ENCODE peak calls at places on chromosome 11, in nine cellular contexts. One of them, this sample, is unnamed.

GRCh38 chr11:10984250-10984649 is 126.4 kb upstream of the ZBED5 start:
- DNase-seq in H9: peak
- DNase-seq in HTR-8/SVneo: no peak
- DNase-seq in endothelial cell: no peak
- DNase-seq in DMS153: no peak
- DNase-seq in activated CD4-positive, CD25-positive, alpha-beta regulatory T cell treated with anti-CD3 and anti-CD28 coated beads, Interleukin-2, amount 50 U/mL, for 16 hours: no peak
- DNase-seq in tibial nerve: no peak
- DNase-seq in COR-L47: no peak
- DNase-seq in H7: peak
- DNase-seq in this sample: no peak

GRCh38 chr11:70471254-70471653 is 72.9 kb downstream of the CTTN start:
- DNase-seq in H9: peak
- DNase-seq in HTR-8/SVneo: peak
- DNase-seq in endothelial cell: peak
- DNase-seq in DMS153: no peak
- DNase-seq in activated CD4-positive, CD25-positive, alpha-beta regulatory T cell treated with anti-CD3 and anti-CD28 coated beads, Interleukin-2, amount 50 U/mL, for 16 hours: no peak
- DNase-seq in tibial nerve: no peak
- DNase-seq in COR-L47: no peak
- DNase-seq in H7: peak
- DNase-seq in this sample: peak

GRCh38 chr11:69292221-69292648 is 1.7 kb upstream of the MYEOV start:
- DNase-seq in H9: peak
- DNase-seq in HTR-8/SVneo: no peak
- DNase-seq in endothelial cell: peak
- DNase-seq in DMS153: no peak
- DNase-seq in activated CD4-positive, CD25-positive, alpha-beta regulatory T cell treated with anti-CD3 and anti-CD28 coated beads, Interleukin-2, amount 50 U/mL, for 16 hours: no peak
- DNase-seq in tibial nerve: no peak
- DNase-seq in COR-L47: no peak
- DNase-seq in H7: peak
- DNase-seq in this sample: peak

GRCh38 chr11:100562102-100562501 is 125.0 kb upstream of the ARHGAP42 start:
- DNase-seq in H9: no peak
- DNase-seq in HTR-8/SVneo: peak
- DNase-seq in endothelial cell: no peak
- DNase-seq in DMS153: no peak
- DNase-seq in activated CD4-positive, CD25-positive, alpha-beta regulatory T cell treated with anti-CD3 and anti-CD28 coated beads, Interleukin-2, amount 50 U/mL, for 16 hours: no peak
- DNase-seq in tibial nerve: no peak
- DNase-seq in COR-L47: no peak
- DNase-seq in H7: no peak
- DNase-seq in this sample: no peak

GRCh38 chr11:92300871-92301270 is 76.3 kb downstream of the FAT3 start:
- DNase-seq in H9: no peak
- DNase-seq in HTR-8/SVneo: no peak
- DNase-seq in endothelial cell: no peak
- DNase-seq in DMS153: no peak
- DNase-seq in activated CD4-positive, CD25-positive, alpha-beta regulatory T cell treated with anti-CD3 and anti-CD28 coated beads, Interleukin-2, amount 50 U/mL, for 16 hours: no peak
- DNase-seq in tibial nerve: no peak
- DNase-seq in COR-L47: no peak
- DNase-seq in H7: no peak
- DNase-seq in this sample: no peak

GRCh38 chr11:96111308-96111707 is 187.4 kb upstream of the MTMR2 start:
- DNase-seq in H9: no peak
- DNase-seq in HTR-8/SVneo: no peak
- DNase-seq in endothelial cell: no peak
- DNase-seq in DMS153: no peak
- DNase-seq in activated CD4-positive, CD25-positive, alpha-beta regulatory T cell treated with anti-CD3 and anti-CD28 coated beads, Interleukin-2, amount 50 U/mL, for 16 hours: no peak
- DNase-seq in tibial nerve: no peak
- DNase-seq in COR-L47: no peak
- DNase-seq in H7: no peak
- DNase-seq in this sample: no peak

GRCh38 chr11:35077709-35078695 is 61.0 kb upstream of the CD44 start:
- DNase-seq in H9: no peak
- DNase-seq in HTR-8/SVneo: peak
- DNase-seq in endothelial cell: no peak
- DNase-seq in DMS153: no peak
- DNase-seq in activated CD4-positive, CD25-positive, alpha-beta regulatory T cell treated with anti-CD3 and anti-CD28 coated beads, Interleukin-2, amount 50 U/mL, for 16 hours: peak
- DNase-seq in tibial nerve: no peak
- DNase-seq in COR-L47: no peak
- DNase-seq in H7: no peak
- DNase-seq in this sample: no peak

GRCh38 chr11:70161043-70161625 is 42.0 kb upstream of the FADD start:
- DNase-seq in H9: no peak
- DNase-seq in HTR-8/SVneo: no peak
- DNase-seq in endothelial cell: no peak
- DNase-seq in DMS153: no peak
- DNase-seq in activated CD4-positive, CD25-positive, alpha-beta regulatory T cell treated with anti-CD3 and anti-CD28 coated beads, Interleukin-2, amount 50 U/mL, for 16 hours: no peak
- DNase-seq in tibial nerve: no peak
- DNase-seq in COR-L47: no peak
- DNase-seq in H7: no peak
- DNase-seq in this sample: no peak

GRCh38 chr11:126938718-126939117 is 61.9 kb downstream of the KIRREL3 start:
- DNase-seq in H9: no peak
- DNase-seq in HTR-8/SVneo: no peak
- DNase-seq in endothelial cell: no peak
- DNase-seq in DMS153: no peak
- DNase-seq in activated CD4-positive, CD25-positive, alpha-beta regulatory T cell treated with anti-CD3 and anti-CD28 coated beads, Interleukin-2, amount 50 U/mL, for 16 hours: no peak
- DNase-seq in tibial nerve: no peak
- DNase-seq in COR-L47: no peak
- DNase-seq in H7: no peak
- DNase-seq in this sample: no peak